ENCODE peak calls at places on chromosomes 12 and 14, in four cellular contexts. One of them, this sample, is unnamed.

GRCh38 chr12:3442397-3442796 is 48.6 kb upstream of the PRMT8 start:
- DNase-seq in H1: no peak
- DNase-seq in K562: no peak
- DNase-seq in HepG2: no peak
- DNase-seq in this sample: no peak

GRCh38 chr12:93514853-93515252 is 47.5 kb downstream of the MRPL42 start:
- DNase-seq in HepG2: no peak
- DNase-seq in K562: no peak
- DNase-seq in H1: no peak
- DNase-seq in this sample: no peak

GRCh38 chr12:96889273-96889933 is 17.7 kb upstream of the NEDD1 start:
- DNase-seq in H1: no peak
- DNase-seq in K562: no peak
- DNase-seq in HepG2: no peak
- DNase-seq in this sample: no peak

GRCh38 chr12:86229772-86230171 is 26.4 kb downstream of the MGAT4C start:
- DNase-seq in HepG2: no peak
- DNase-seq in K562: no peak
- DNase-seq in H1: no peak
- DNase-seq in this sample: no peak

GRCh38 chr14:54535126-54535525 is 25.4 kb downstream of the CGRRF1 start:
- DNase-seq in K562: no peak
- DNase-seq in H1: no peak
- DNase-seq in HepG2: no peak
- DNase-seq in this sample: no peak

GRCh38 chr12:78406776-78407335 is 457.7 kb upstream of the SYT1 start:
- DNase-seq in H1: no peak
- DNase-seq in K562: no peak
- DNase-seq in HepG2: no peak
- DNase-seq in this sample: peak; percentile 5

GRCh38 chr14:35046751-35047536 is 872 bp downstream of the FAM177A1 start:
- DNase-seq in K562: peak; percentile 56
- DNase-seq in HepG2: peak; percentile 38
- DNase-seq in H1: no peak
- DNase-seq in this sample: no peak

GRCh38 chr12:46585854-46586621 is 213.5 kb upstream of the SLC38A2 start:
- DNase-seq in K562: peak; percentile 81
- DNase-seq in H1: peak; percentile 39
- DNase-seq in HepG2: peak; percentile 93
- DNase-seq in this sample: no peak

GRCh38 chr12:46221255-46222128 is 47.4 kb downstream of the SLC38A1 start:
- DNase-seq in K562: peak; percentile 21
- DNase-seq in HepG2: no peak
- DNase-seq in H1: no peak
- DNase-seq in this sample: no peak

GRCh38 chr14:74685054-74685453 is 27.8 kb downstream of the AREL1 start:
- DNase-seq in H1: no peak
- DNase-seq in K562: no peak
- DNase-seq in HepG2: no peak
- DNase-seq in this sample: no peak

GRCh38 chr12:115891551-115891950 is 385.9 kb downstream of the MED13L start:
- DNase-seq in HepG2: no peak
- DNase-seq in K562: no peak
- DNase-seq in H1: no peak
- DNase-seq in this sample: no peak

GRCh38 chr14:95136631-95137030 is 20.7 kb downstream of the DICER1 start:
- DNase-seq in H1: no peak
- DNase-seq in HepG2: no peak
- DNase-seq in K562: no peak
- DNase-seq in this sample: no peak

GRCh38 chr12:27142102-27142721 is 59.8 kb upstream of the C12orf71 start:
- DNase-seq in K562: peak; percentile 78
- DNase-seq in H1: peak; percentile 39
- DNase-seq in HepG2: peak; percentile 53
- DNase-seq in this sample: no peak

DNA sequence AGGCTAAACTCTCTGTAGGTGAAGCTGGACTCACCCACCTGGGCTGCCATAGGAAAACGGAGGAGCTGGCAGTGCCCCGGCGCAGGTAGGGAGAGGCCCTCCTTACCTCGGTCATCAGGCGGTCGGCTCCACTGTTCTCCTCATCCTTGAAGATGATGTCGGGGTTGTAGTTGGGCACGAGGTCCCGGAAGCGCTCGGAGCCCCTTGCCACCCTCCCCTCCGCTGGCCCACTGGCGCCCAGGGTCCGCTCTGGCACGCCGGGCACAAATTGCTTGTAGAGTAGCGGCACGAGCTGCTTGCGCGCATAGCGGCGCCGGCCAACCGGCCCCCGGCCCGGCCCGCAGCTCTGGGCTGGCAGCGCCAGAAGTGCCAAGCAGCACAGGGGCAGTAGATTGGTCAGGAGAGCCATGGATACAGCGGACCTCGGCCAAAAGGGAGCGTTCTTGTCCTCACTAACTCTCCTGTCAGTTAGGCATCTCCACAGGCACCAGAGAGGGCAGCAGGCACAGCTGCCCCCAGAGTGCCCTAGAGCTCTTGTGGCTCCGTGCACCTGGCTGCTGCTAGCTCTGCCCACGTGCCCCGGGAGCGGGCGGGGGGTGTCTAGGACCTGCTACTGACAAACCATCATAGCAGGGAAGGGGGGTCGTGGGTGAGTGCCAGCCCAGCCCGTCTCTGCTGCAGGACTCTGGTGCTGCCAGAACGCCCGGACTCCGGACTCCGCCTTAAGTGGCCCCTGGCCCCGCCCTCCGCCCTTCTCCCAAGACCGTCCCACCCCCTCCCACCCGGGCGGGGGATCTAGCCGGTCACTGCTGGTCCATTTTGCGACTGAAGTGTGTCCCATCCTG is at the start of gene DHH:
- DNase-seq in K562: peak; percentile 80
- DNase-seq in HepG2: no peak
- DNase-seq in H1: no peak
- DNase-seq in this sample: no peak
- TF ChIP-seq BRCA1 in K562: no peak
- TF ChIP-seq BRCA1 in HepG2: no peak
- TF ChIP-seq BRCA1 in H1: no peak
- TF ChIP-seq BRCA1 in this sample: no peak

GRCh38 chr14:92384461-92385133 is 61.6 kb downstream of the SLC24A4 start:
- DNase-seq in HepG2: no peak
- DNase-seq in H1: no peak
- DNase-seq in K562: no peak
- DNase-seq in this sample: no peak

GRCh38 chr14:92387610-92388009 is 64.6 kb downstream of the SLC24A4 start:
- DNase-seq in K562: no peak
- DNase-seq in H1: no peak
- DNase-seq in HepG2: peak; percentile 35
- DNase-seq in this sample: no peak

GRCh38 chr14:92385561-92385960 is 62.6 kb downstream of the SLC24A4 start:
- DNase-seq in K562: no peak
- DNase-seq in H1: no peak
- DNase-seq in HepG2: no peak
- DNase-seq in this sample: no peak

GRCh38 chr14:92386165-92386564 is 63.2 kb downstream of the SLC24A4 start:
- DNase-seq in K562: no peak
- DNase-seq in H1: no peak
- DNase-seq in HepG2: no peak
- DNase-seq in this sample: no peak

GRCh38 chr14:92386637-92387036 is 63.7 kb downstream of the SLC24A4 start:
- DNase-seq in H1: no peak
- DNase-seq in HepG2: peak; percentile 77
- DNase-seq in K562: no peak
- DNase-seq in this sample: no peak
- TF ChIP-seq BRCA1 in H1: no peak
- TF ChIP-seq BRCA1 in HepG2: no peak
- TF ChIP-seq BRCA1 in K562: no peak
- TF ChIP-seq BRCA1 in this sample: no peak

GRCh38 chr12:121668750-121669524 is 517 bp downstream of the MORN3 start:
- DNase-seq in HepG2: peak; percentile 28
- DNase-seq in K562: peak; percentile 57
- DNase-seq in H1: no peak
- DNase-seq in this sample: no peak
- TF ChIP-seq BRCA1 in HepG2: no peak
- TF ChIP-seq BRCA1 in K562: no peak
- TF ChIP-seq BRCA1 in H1: no peak
- TF ChIP-seq BRCA1 in this sample: no peak

GRCh38 chr12:88951860-88952483 is 371.7 kb upstream of the KITLG start:
- DNase-seq in K562: no peak
- DNase-seq in HepG2: no peak
- DNase-seq in H1: no peak
- DNase-seq in this sample: no peak
- TF ChIP-seq BRCA1 in K562: no peak
- TF ChIP-seq BRCA1 in HepG2: no peak
- TF ChIP-seq BRCA1 in H1: no peak
- TF ChIP-seq BRCA1 in this sample: no peak

This sample was measured in GM12878.